ENCODE peak calls at places on chromosomes 13 and 19, in eight cellular contexts. R, L, B, D, Q, T, O and U are unnamed samples. For H3K27me3, the result is how much of the 10 kb centered on the place peaks cover.

GRCh38 chr19:246551-246950 is 44.7 kb downstream of the PLPP2 start:
- DNase-seq in O (peak), T (no peak), L (no peak), B (no peak), D (no peak), R (no peak), Q (no peak), U (no peak)

GRCh38 chr13:78045916-78046315 is 127.3 kb upstream of the EDNRB start:
- DNase-seq in O (no peak), D (no peak), Q (no peak), T (no peak), R (no peak), L (no peak), B (no peak), U (no peak)

GRCh38 chr13:27853871-27854270 is 61.6 kb downstream of the GSX1 start:
- DNase-seq in B (no peak), Q (no peak), O (no peak), D (no peak), L (no peak), T (no peak), R (no peak), U (no peak)

GRCh38 chr19:6753178-6754031 is 13.8 kb downstream of the SH2D3A start:
- DNase-seq in B (peak), T (no peak), Q (peak), D (no peak), O (peak), L (peak), R (no peak), U (peak)

GRCh38 chr19:56840452-56841193 is at the start of the genes PEG3 and ZIM2:
- DNase-seq in Q (no peak), D (peak), B (no peak), O (no peak), R (peak), L (no peak), T (no peak), U (no peak)

GRCh38 chr13:100090861-100091260 is 2.0 kb downstream of the PCCA start:
- DNase-seq in D (no peak), O (no peak), L (no peak), R (no peak), T (no peak), B (no peak), Q (no peak), U (no peak)

GRCh38 chr13:39501711-39502324 is 101.2 kb downstream of the LHFPL6 start:
- DNase-seq in L (no peak), T (no peak), Q (no peak), O (no peak), R (no peak), B (peak), D (no peak), U (peak)

GRCh38 chr19:38710928-38711725 is 33.1 kb downstream of the CAPN12 start:
- DNase-seq in R (no peak), O (no peak), Q (no peak), D (no peak), L (no peak), T (no peak), B (no peak), U (no peak)

GRCh38 chr19:30001794-30002193 is 59.8 kb downstream of the URI1 start:
- DNase-seq in Q (peak), O (no peak), R (no peak), D (no peak), B (peak), T (no peak), L (peak), U (no peak)

GRCh38 chr13:95296326-95296939 is 4.8 kb downstream of the ABCC4 start:
- DNase-seq in T (no peak), Q (peak), D (no peak), R (no peak), B (peak), O (peak), L (no peak), U (peak)

GRCh38 chr13:51729853-51730553 is 74.0 kb downstream of the DHRS12 start:
- DNase-seq in T (peak), R (no peak), Q (peak), L (peak), O (no peak), B (no peak), D (peak), U (no peak)

GRCh38 chr13:64938660-64939059 is 2291.5 kb downstream of the PCDH9 start:
- DNase-seq in R (no peak), Q (no peak), O (no peak), T (no peak), L (no peak), D (no peak), B (no peak), U (no peak)

GRCh38 chr13:34358811-34359513 is 541.0 kb downstream of the RFC3 start:
- DNase-seq in O (no peak), R (no peak), L (peak), D (no peak), T (peak), Q (peak), B (no peak), U (no peak)

GRCh38 chr19:44603201-44603945 is 10.0 kb upstream of the IGSF23 start:
- DNase-seq in Q (peak), B (no peak), R (no peak), L (peak), O (no peak), T (peak), D (no peak), U (no peak)

GRCh38 chr13:43077906-43078305 is 54.5 kb downstream of the DNAJC15 start:
- DNase-seq in L (no peak), Q (no peak), T (no peak), O (peak), D (no peak), R (no peak), B (peak), U (no peak)

GRCh38 chr13:29849071-29849541 is 1.3 kb downstream of the UBL3 start:
- DNase-seq in T (no peak), B (peak), L (peak), Q (peak), R (no peak), O (peak), D (no peak), U (peak)

GRCh38 chr19:37930416-37930815 is 23.4 kb downstream of the SIPA1L3 start:
- DNase-seq in Q (peak), L (peak), R (no peak), B (no peak), O (no peak), D (no peak), T (no peak), U (no peak)

GRCh38 chr19:49614096-49614857 is 23.3 kb downstream of the PRR12 start:
- DNase-seq in D (no peak), R (no peak), O (no peak), Q (peak), T (peak), B (no peak), L (peak), U (no peak)

GRCh38 chr13:113147206-113147605 is 11.2 kb upstream of the PROZ start:
- DNase-seq in B (no peak), R (no peak), T (no peak), D (no peak), O (peak), Q (no peak), L (no peak), U (no peak)

GRCh38 chr19:31532034-31532433 is 182.8 kb upstream of the TSHZ3 start:
- DNase-seq in L (no peak), Q (no peak), O (peak), T (no peak), B (no peak), D (no peak), R (no peak), U (no peak)

GRCh38 chr13:109672545-109672944 is 113.8 kb downstream of the IRS2 start:
- DNase-seq in T (no peak), B (no peak), L (no peak), O (no peak), R (no peak), D (no peak), Q (no peak), U (no peak)

GRCh38 chr13:54633461-54633860 is 1604.8 kb downstream of the OLFM4 start:
- DNase-seq in Q (no peak), B (no peak), R (no peak), O (no peak), L (no peak), T (no peak), D (no peak), U (no peak)

GRCh38 chr13:61162636-61163035 is 253.0 kb downstream of the PCDH20 start:
- DNase-seq in B (no peak), O (no peak), D (no peak), R (no peak), Q (peak), L (no peak), T (no peak), U (no peak)

GRCh38 chr13:23678768-23679167 is 108.6 kb downstream of the TNFRSF19 start:
- DNase-seq in O (no peak), T (no peak), Q (no peak), L (no peak), R (no peak), B (no peak), D (no peak), U (no peak)

GRCh38 chr19:36573948-36574726 is 1.0 kb upstream of the ZNF529 start:
- DNase-seq in B (peak), R (no peak), T (no peak), O (no peak), L (peak), D (no peak), Q (peak), U (no peak)

DNA sequence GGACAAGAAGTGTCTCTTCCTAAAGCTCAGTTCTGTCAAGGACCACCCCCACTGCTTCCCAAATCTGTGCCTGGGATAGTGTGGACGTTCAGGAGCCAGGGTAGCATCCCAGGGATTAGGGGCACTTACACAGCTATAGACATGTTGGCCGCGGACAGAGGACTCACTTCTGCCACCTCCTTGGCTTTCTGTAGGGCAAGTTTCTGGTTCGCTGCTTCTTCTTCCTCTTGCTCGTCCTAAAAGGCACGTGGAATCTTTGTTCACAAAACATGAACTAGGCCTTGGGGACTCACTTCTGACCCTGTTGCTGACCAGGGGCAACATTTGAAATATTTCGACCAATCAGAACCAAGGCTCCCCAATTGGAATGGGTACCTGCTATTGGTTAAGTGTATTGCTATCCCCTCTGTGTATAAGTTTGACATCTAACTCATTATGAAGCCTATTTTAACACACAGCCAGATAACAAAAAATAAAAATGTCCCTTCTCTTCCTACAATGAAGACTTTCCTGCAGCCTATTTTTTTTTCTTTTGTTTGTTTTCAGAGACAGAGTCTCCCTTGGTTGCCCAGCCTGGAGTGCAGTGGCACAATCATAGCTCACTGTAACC is 150.3 kb downstream of the IER2 start:
- DNase-seq in L (no peak), R (no peak), O (no peak), Q (no peak), D (no peak), B (no peak), T (no peak), U (no peak)
- H3K27me3 ChIP-seq in L (under half), R (under half), O (under half), Q (under half), D (under half), B (under half), T (under half), U (under half)

DNA sequence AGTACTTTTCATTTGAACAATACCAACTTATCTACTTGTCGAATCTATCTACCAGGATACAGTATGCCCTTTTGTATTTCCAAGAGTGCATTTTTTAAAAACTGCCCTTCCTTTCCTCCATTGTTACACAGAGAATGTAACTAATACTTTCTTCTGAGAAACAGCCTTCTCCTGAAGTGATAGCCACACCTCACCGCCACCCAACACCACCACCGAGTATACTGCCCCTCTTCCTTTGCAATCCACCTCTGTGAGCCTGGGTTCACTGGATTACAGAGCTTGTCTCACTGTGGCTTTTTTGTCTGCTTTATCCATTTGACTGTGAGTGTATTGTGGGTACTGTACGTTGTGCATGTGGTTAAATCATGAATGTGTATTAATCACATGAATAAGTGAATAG is 305.4 kb downstream of the KLF12 start:
- DNase-seq in L (no peak), T (no peak), R (no peak), B (no peak), D (no peak), O (no peak), Q (no peak), U (no peak)
- TF ChIP-seq CTCF in L (no peak), T (no peak), R (no peak), B (no peak), D (no peak), O (no peak), Q (no peak), U (no peak)

GRCh38 chr19:41298327-41298964 is 11.5 kb upstream of the CCDC97 start:
- DNase-seq in Q (no peak), D (no peak), O (no peak), L (peak), T (peak), R (peak), B (peak), U (no peak)

GRCh38 chr19:41296323-41296935 is 13.5 kb upstream of the CCDC97 start:
- DNase-seq in T (no peak), R (no peak), O (no peak), B (no peak), L (no peak), Q (peak), D (no peak), U (no peak)

GRCh38 chr19:41299755-41300089 is 10.2 kb upstream of the CCDC97 start:
- DNase-seq in Q (no peak), R (no peak), T (peak), B (peak), L (peak), O (no peak), D (no peak), U (no peak)

GRCh38 chr19:41297628-41298326 is 12.2 kb upstream of the CCDC97 start:
- DNase-seq in L (no peak), T (no peak), Q (no peak), O (no peak), B (no peak), R (no peak), D (no peak), U (no peak)

DNA sequence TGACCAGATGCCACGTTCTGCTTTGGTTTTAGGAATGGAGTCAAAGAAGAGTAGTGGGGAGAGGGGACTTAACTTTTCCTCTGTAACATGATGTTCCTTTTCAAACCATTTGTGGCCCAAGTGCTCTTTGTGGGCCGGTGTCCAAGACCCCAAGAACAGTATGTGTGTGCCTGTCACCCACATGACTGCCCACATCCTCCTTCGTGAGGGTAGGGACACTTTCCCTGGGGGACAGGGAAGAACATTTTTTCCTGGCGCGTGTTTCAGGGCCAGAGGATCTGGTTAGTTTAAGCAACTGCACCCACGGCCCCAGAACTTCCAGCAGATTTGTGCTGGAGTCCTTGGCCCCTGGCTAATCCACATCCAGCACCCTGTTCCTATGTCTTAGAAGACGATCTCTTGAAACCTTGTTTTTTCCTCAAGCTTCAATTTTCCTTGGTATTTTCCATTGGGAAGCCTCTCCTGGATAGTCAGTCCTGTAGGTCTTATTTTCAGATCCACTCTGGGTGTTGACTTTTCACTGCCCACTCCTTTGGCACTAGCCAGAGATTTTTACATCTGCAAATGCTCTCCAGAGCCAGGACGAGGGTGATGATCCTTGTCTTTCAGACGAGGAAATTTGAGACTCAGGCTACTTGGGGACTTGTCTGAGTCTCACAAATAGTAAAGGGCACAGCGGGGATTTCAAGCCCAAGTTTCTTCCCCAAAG is 10.8 kb upstream of the CCDC97 start:
- DNase-seq in T (no peak), Q (no peak), D (no peak), O (no peak), L (no peak), B (no peak), R (no peak), U (no peak)
- H3K4me3 ChIP-seq in T (no peak), Q (no peak), D (no peak), O (no peak), L (no peak), B (no peak), R (no peak), U (no peak)

GRCh38 chr19:53055117-53055516 is 10.6 kb downstream of the ERVV-2 start:
- DNase-seq in O (no peak), L (peak), R (no peak), D (no peak), Q (peak), T (no peak), B (peak), U (no peak)
- H3K27me3 ChIP-seq in O (under half), L (under half), R (under half), D (under half), Q (under half), T (under half), B (under half), U (under half)

GRCh38 chr19:18486746-18487145 is 35.1 kb downstream of the ELL start:
- DNase-seq in O (no peak), Q (no peak), R (no peak), L (no peak), B (no peak), T (no peak), D (no peak), U (no peak)

GRCh38 chr19:18487576-18488402 is 34.1 kb downstream of the ELL start:
- DNase-seq in R (no peak), Q (no peak), L (no peak), D (no peak), B (no peak), T (no peak), O (no peak), U (no peak)

GRCh38 chr19:18481505-18482222 is 40.2 kb downstream of the ELL start:
- DNase-seq in T (no peak), B (no peak), L (no peak), D (no peak), Q (no peak), R (no peak), O (no peak), U (no peak)

GRCh38 chr19:18483119-18483518 is 38.8 kb downstream of the ELL start:
- DNase-seq in O (no peak), Q (no peak), L (no peak), T (no peak), D (no peak), R (no peak), B (no peak), U (no peak)

GRCh38 chr19:18484992-18485391 is 36.9 kb downstream of the ELL start:
- DNase-seq in O (no peak), L (no peak), R (no peak), D (no peak), T (no peak), B (no peak), Q (no peak), U (no peak)
- TF ChIP-seq CTCF in O (peak), L (no peak), R (no peak), D (no peak), T (no peak), B (no peak), Q (no peak), U (no peak)

GRCh38 chr19:10620786-10621185 is 4.6 kb upstream of the SLC44A2 start:
- DNase-seq in Q (peak), L (no peak), B (no peak), D (no peak), R (no peak), O (no peak), T (no peak), U (no peak)

GRCh38 chr19:10621966-10622365 is 3.4 kb upstream of the SLC44A2 start:
- DNase-seq in R (no peak), Q (no peak), O (no peak), T (no peak), B (no peak), D (no peak), L (no peak), U (no peak)

GRCh38 chr19:10625003-10625761 is at the start of gene SLC44A2:
- DNase-seq in D (no peak), T (no peak), O (peak), Q (peak), B (peak), R (peak), L (peak), U (peak)

GRCh38 chr19:10625762-10626138 is 397 bp downstream of the SLC44A2 start:
- DNase-seq in T (no peak), D (no peak), B (no peak), R (no peak), Q (peak), O (peak), L (no peak), U (no peak)

GRCh38 chr19:10624585-10624984 is 768 bp upstream of the SLC44A2 start:
- DNase-seq in L (no peak), R (no peak), D (no peak), O (no peak), T (no peak), Q (no peak), B (no peak), U (no peak)
- H3K4me3 ChIP-seq in L (no peak), R (peak), D (peak), O (peak), T (no peak), Q (peak), B (no peak), U (peak)

DNA sequence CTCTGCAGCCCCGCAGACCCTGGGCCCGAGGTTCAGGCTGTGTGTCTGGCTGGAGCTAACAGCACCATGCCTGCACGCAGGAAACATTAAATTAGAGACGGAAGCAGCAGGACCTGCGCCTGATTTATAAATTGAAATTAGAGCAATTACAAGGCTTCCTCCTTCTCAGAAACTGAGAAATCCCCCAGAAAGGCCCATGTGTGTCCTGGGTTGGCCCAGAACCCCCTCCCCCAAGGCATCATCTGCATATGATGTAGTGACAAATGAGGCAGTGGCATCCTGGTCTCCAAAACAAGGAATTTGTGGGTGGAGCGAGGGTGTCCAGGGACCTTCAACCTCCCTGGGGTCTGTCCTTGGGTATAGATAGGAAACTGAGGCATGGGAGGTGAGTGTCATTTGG is 27.2 kb upstream of the SEMA6B start:
- DNase-seq in B (no peak), Q (no peak), D (no peak), T (no peak), O (no peak), L (no peak), R (no peak), U (no peak)
- H3K27me3 ChIP-seq in B (under half), Q (under half), D (under half), T (under half), O (under half), L (under half), R (under half), U (under half)